ENCODE peak calls at places on chromosomes 12 and 14, in seven cellular contexts. B is psoas muscle, I is MM.1S, M is left lung, R is gastrocnemius medialis, J is right atrium auricular region, O is aorta. Y is an unnamed sample.

GRCh38 chr12:104446646-104447415 is 9.9 kb upstream of the CHST11 start:
- DNase-seq in B (no peak), I (no peak), M (no peak), R (no peak), J (no peak), O (no peak), Y (no peak)

GRCh38 chr12:25121916-25122315 is 73.0 kb downstream of the DNAI7 start:
- DNase-seq in B (no peak), I (no peak), M (no peak), R (no peak), J (no peak), O (no peak), Y (no peak)

GRCh38 chr12:64731683-64732082 is 27.5 kb downstream of the GNS start:
- DNase-seq in B (no peak), I (no peak), M (no peak), R (no peak), J (no peak), O (no peak), Y (no peak)

GRCh38 chr12:71440393-71441349 is 1.1 kb downstream of the LGR5 start:
- DNase-seq in B (no peak), I (no peak), M (peak), R (no peak), J (no peak), O (peak), Y (peak)

GRCh38 chr14:103500148-103500990 is 22.3 kb downstream of the CKB start:
- DNase-seq in B (peak), I (peak), M (peak), R (peak), J (peak), O (peak), Y (peak)

GRCh38 chr14:72318648-72319047 is 386.4 kb downstream of the RGS6 start:
- DNase-seq in B (no peak), I (peak), M (no peak), R (no peak), J (no peak), O (no peak), Y (no peak)

GRCh38 chr12:120687570-120688289 is 781 bp downstream of the MLEC start:
- DNase-seq in B (no peak), I (peak), M (no peak), R (no peak), J (no peak), O (no peak), Y (no peak)

GRCh38 chr12:4530982-4531586 is 7.6 kb upstream of the RAD51AP1 start:
- DNase-seq in B (no peak), I (no peak), M (no peak), R (no peak), J (no peak), O (no peak), Y (no peak)

GRCh38 chr12:26614217-26614616 is 218.8 kb downstream of the ITPR2 start:
- DNase-seq in B (no peak), I (no peak), M (no peak), R (no peak), J (no peak), O (no peak), Y (no peak)

GRCh38 chr14:60965402-60965801 is 15.5 kb downstream of the TRMT5 start:
- DNase-seq in B (no peak), I (no peak), M (no peak), R (no peak), J (no peak), O (no peak), Y (no peak)

GRCh38 chr12:123502163-123502562 is 31.4 kb downstream of the RILPL1 start:
- DNase-seq in B (no peak), I (no peak), M (no peak), R (no peak), J (no peak), O (no peak), Y (no peak)

GRCh38 chr12:54736549-54736948 is 88.4 kb upstream of the DCD start:
- DNase-seq in B (no peak), I (no peak), M (no peak), R (no peak), J (no peak), O (no peak), Y (no peak)

GRCh38 chr12:19946549-19946948 is 421.8 kb upstream of the PDE3A start:
- DNase-seq in B (no peak), I (no peak), M (no peak), R (no peak), J (no peak), O (no peak), Y (no peak)

GRCh38 chr12:65902504-65902903 is 78.2 kb downstream of the HMGA2 start:
- DNase-seq in B (no peak), I (no peak), M (no peak), R (no peak), J (no peak), O (no peak), Y (no peak)

GRCh38 chr14:75280831-75281690 is 2.4 kb downstream of the FOS start:
- DNase-seq in B (no peak), I (no peak), M (no peak), R (no peak), J (peak), O (no peak), Y (no peak)

GRCh38 chr12:62332598-62332997 is 72.4 kb downstream of the USP15 start:
- DNase-seq in B (no peak), I (no peak), M (no peak), R (no peak), J (no peak), O (no peak), Y (no peak)

GRCh38 chr14:97930191-97930590 is 1133.0 kb downstream of the VRK1 start:
- DNase-seq in B (no peak), I (no peak), M (no peak), R (no peak), J (no peak), O (no peak), Y (no peak)

GRCh38 chr14:105862581-105863239 is 336.3 kb downstream of the TMEM121 start:
- DNase-seq in B (no peak), I (peak), M (peak), R (peak), J (no peak), O (peak), Y (no peak)

GRCh38 chr12:45279916-45280547 is 64.1 kb downstream of the ANO6 start:
- DNase-seq in B (no peak), I (no peak), M (no peak), R (no peak), J (no peak), O (no peak), Y (no peak)

GRCh38 chr12:45273717-45274271 is 57.9 kb downstream of the ANO6 start:
- DNase-seq in B (peak), I (no peak), M (no peak), R (peak), J (peak), O (peak), Y (no peak)

GRCh38 chr12:45281994-45282393 is 66.1 kb downstream of the ANO6 start:
- DNase-seq in B (no peak), I (no peak), M (no peak), R (no peak), J (no peak), O (no peak), Y (no peak)

GRCh38 chr12:45278447-45278846 is 62.6 kb downstream of the ANO6 start:
- DNase-seq in B (no peak), I (no peak), M (no peak), R (no peak), J (no peak), O (no peak), Y (no peak)

DNA sequence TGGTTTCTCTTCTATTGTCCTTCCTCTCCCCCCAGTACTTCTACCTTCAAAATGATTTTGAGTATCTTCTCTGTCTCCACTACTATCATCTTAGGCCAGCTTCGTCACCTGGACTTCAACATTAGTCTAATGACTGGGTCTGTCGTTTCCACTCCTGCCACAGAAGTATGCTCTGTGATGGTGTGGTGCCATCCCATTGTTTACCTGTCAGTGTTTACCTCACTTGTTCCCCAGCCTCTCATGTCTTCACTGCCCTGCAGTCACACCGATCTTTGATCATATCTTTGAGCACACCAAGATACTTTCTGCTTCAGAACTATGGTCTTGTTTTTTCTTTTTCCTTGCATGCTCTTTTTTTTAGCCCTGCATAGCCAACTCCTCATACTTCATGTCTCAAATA is 60.3 kb downstream of the ANO6 start:
- DNase-seq in B (no peak), I (no peak), M (no peak), R (no peak), J (no peak), O (no peak), Y (no peak)
- H3K27ac ChIP-seq in B (no peak), I (no peak), M (no peak), R (no peak), J (no peak), O (peak), Y (no peak)

DNA sequence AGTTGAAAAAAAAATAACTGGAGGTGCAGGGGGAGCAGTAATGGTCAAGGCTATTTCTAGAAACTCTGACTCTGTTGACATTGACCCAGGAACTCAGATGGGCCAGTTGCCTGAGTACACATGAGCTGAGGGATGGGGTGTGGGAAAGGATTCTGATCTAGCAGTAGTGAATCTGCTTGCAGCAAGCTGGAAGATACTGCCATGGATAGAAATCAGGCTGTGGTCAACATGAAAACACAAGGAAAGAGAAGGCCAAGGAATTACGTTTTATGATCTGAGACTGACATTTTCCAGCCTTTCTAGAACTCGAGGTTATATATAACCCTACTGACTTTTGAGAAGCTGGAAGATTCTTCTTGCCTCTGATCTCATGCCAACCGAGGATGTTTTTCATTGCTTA is 90.0 kb downstream of the ANO6 start:
- DNase-seq in B (no peak), I (no peak), M (no peak), R (peak), J (no peak), O (no peak), Y (no peak)
- H3K27ac ChIP-seq in B (peak), I (no peak), M (peak), R (peak), J (peak), O (peak), Y (no peak)

GRCh38 chr14:90548455-90548854 is 151.6 kb downstream of the CALM1 start:
- DNase-seq in B (no peak), I (no peak), M (no peak), R (no peak), J (no peak), O (no peak), Y (no peak)
- H3K27ac ChIP-seq in B (no peak), I (no peak), M (no peak), R (no peak), J (no peak), O (no peak), Y (peak)

GRCh38 chr12:1760566-1761382 is 59.6 kb upstream of the LRTM2 start:
- DNase-seq in B (no peak), I (no peak), M (no peak), R (no peak), J (no peak), O (no peak), Y (no peak)
- H3K27ac ChIP-seq in B (peak), I (no peak), M (no peak), R (peak), J (no peak), O (no peak), Y (peak)

Y was measured in substantia nigra.